ENCODE peak calls at places on chromosome 20, in seven cellular contexts. V is A549, L is ovary, T is heart left ventricle, I is sigmoid colon, R is IMR-90, K is adrenal gland. E is an unnamed sample.

GRCh38 chr20:36101201-36101600 is 53.3 kb upstream of the EPB41L1 start:
- DNase-seq in K (no peak), L (no peak), R (no peak), I (no peak), T (no peak), V (no peak), E (no peak)

GRCh38 chr20:2398453-2398852 is 17.8 kb downstream of the TGM6 start:
- DNase-seq in K (no peak), L (no peak), I (no peak), V (no peak), R (no peak), T (no peak), E (no peak)

GRCh38 chr20:11995750-11996567 is 78.3 kb downstream of the BTBD3 start:
- DNase-seq in T (no peak), L (no peak), K (no peak), R (peak), V (no peak), I (no peak), E (no peak)

GRCh38 chr20:39676857-39677351 is 714.8 kb downstream of the DHX35 start:
- DNase-seq in T (no peak), K (no peak), I (no peak), L (no peak), V (peak), R (peak), E (no peak)

GRCh38 chr20:1265916-1266166 is 253 bp upstream of the SNPH start:
- DNase-seq in K (no peak), L (no peak), T (no peak), I (no peak), R (no peak), V (no peak), E (no peak)

GRCh38 chr20:44887466-44887865 is 2.0 kb downstream of the YWHAB start:
- DNase-seq in I (no peak), L (no peak), R (no peak), K (no peak), T (no peak), V (no peak), E (no peak)

GRCh38 chr20:51579137-51579536 is 36.6 kb upstream of the NFATC2 start:
- DNase-seq in T (no peak), I (no peak), K (no peak), L (no peak), R (peak), V (no peak), E (no peak)

GRCh38 chr20:1867495-1868260 is 27.5 kb upstream of the SIRPA start:
- DNase-seq in V (no peak), L (no peak), R (no peak), T (no peak), K (no peak), I (no peak), E (no peak)

GRCh38 chr20:45341939-45342862 is 6.0 kb downstream of the SDC4 start:
- DNase-seq in K (peak), T (peak), L (peak), V (no peak), I (peak), R (peak), E (peak)

GRCh38 chr20:289693-290080 is 863 bp downstream of the C20orf96 start:
- DNase-seq in T (no peak), R (no peak), I (no peak), K (no peak), V (no peak), L (no peak), E (no peak)

GRCh38 chr20:19849341-19850189 is 91.5 kb downstream of the RIN2 start:
- DNase-seq in K (no peak), T (no peak), V (no peak), L (no peak), R (no peak), I (no peak), E (no peak)

GRCh38 chr20:42134265-42135098 is 516.3 kb upstream of the CHD6 start:
- DNase-seq in L (no peak), K (no peak), R (no peak), V (no peak), I (no peak), T (no peak), E (no peak)

GRCh38 chr20:51574248-51575033 is 31.9 kb upstream of the NFATC2 start:
- DNase-seq in V (no peak), I (no peak), K (no peak), T (no peak), L (no peak), R (no peak), E (no peak)

GRCh38 chr20:1298888-1299511 is 29.9 kb downstream of the SDCBP2 start:
- DNase-seq in L (no peak), K (no peak), T (no peak), I (peak), V (no peak), R (no peak), E (no peak)

GRCh38 chr20:48384147-48384818 is 443.5 kb downstream of the PREX1 start:
- DNase-seq in L (no peak), T (no peak), R (no peak), V (peak), K (no peak), I (no peak), E (no peak)

GRCh38 chr20:59006167-59006863 is 739 bp downstream of the CTSZ start:
- DNase-seq in V (no peak), K (peak), R (no peak), I (peak), T (peak), L (peak), E (peak)

GRCh38 chr20:21681932-21682318 is 23.5 kb upstream of the PAX1 start:
- DNase-seq in I (no peak), K (no peak), T (no peak), L (no peak), V (no peak), R (no peak), E (no peak)

GRCh38 chr20:43835944-43836540 is 78.6 kb upstream of the TOX2 start:
- DNase-seq in L (no peak), K (no peak), R (no peak), I (peak), T (no peak), V (no peak), E (no peak)

GRCh38 chr20:17835240-17835940 is 133.2 kb downstream of the SNX5 start:
- DNase-seq in V (peak), R (peak), K (peak), T (no peak), I (peak), L (no peak), E (no peak)

GRCh38 chr20:20711413-20711812 is 1.0 kb downstream of the RALGAPA2 start:
- DNase-seq in T (no peak), R (no peak), L (no peak), V (no peak), I (no peak), K (no peak), E (no peak)

GRCh38 chr20:54118220-54119001 is 48.0 kb upstream of the BCAS1 start:
- DNase-seq in V (peak), K (no peak), I (no peak), R (no peak), T (no peak), L (no peak), E (no peak)

GRCh38 chr20:24149175-24149574 is 160.6 kb upstream of the GGTLC1 start:
- DNase-seq in K (no peak), I (no peak), L (no peak), V (peak), R (no peak), T (no peak), E (no peak)

GRCh38 chr20:47747663-47748031 is 37.6 kb downstream of the SULF2 start:
- DNase-seq in R (no peak), T (no peak), L (no peak), I (no peak), V (no peak), K (no peak), E (no peak)

GRCh38 chr20:8654486-8654885 is 414.4 kb upstream of the PLCB4 start:
- DNase-seq in R (no peak), V (no peak), I (no peak), T (no peak), L (no peak), K (no peak), E (no peak)

GRCh38 chr20:35200255-35200654 is 26.2 kb upstream of the MMP24 start:
- DNase-seq in R (peak), V (no peak), T (no peak), K (no peak), L (no peak), I (no peak), E (no peak)

GRCh38 chr20:5996765-5997164 is 46.3 kb downstream of the MCM8 start:
- DNase-seq in L (no peak), I (no peak), K (no peak), R (no peak), T (no peak), V (peak), E (no peak)

GRCh38 chr20:55605594-55605993 is 399.7 kb downstream of the CBLN4 start:
- DNase-seq in R (no peak), I (no peak), K (no peak), L (no peak), T (no peak), V (no peak), E (no peak)

DNA sequence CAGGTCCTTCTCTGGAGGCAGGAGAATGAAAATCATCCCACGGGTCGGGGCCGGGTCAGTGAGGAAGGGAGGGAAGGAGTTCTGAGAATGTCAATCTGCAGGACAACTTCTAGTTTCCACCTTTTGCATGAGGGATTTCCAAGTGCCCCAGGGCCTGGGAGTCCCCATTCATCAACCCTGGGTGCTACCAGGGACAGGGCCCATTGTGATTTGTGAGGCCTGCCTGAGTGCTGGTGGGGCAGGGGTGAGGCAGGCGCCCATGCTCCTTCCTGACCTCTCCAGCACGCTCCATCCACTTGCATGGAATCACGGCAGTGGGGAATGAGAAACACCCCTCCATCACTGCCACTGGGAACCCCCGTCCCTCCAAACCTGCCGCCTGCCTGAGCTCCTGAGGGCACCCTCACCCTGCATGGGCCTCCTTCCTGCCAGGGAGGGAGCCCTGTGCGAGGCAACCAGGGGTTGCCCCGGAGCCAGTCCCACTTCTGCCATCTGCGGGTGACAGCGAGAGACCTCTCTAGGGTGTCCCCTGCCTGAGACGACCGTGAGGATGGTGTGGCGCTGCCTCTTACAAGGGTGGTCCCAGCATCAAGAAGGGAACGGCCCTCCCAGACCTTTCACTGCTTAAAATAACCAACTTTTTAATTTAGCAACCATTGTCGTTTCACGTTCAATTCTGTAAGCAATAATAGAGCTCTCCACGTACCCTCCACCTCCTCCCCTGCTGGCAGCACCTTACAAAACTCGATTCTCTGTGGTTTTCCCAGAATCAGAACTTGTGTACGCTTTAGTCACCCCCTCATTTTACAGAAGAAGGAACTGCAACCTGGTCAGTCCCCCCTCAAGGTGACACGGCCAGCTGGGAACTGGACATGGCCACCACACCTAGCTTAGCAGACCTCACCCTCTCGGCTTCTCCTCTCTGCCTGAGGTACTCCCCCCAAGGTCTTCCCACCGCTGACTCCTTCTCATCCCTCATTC is 28.6 kb downstream of the PMEPA1 start:
- DNase-seq in I (no peak), V (no peak), R (no peak), L (no peak), K (no peak), T (no peak), E (no peak)
- H3K27ac ChIP-seq in I (no peak), V (no peak), R (no peak), L (no peak), K (peak), T (no peak), E (no peak)

DNA sequence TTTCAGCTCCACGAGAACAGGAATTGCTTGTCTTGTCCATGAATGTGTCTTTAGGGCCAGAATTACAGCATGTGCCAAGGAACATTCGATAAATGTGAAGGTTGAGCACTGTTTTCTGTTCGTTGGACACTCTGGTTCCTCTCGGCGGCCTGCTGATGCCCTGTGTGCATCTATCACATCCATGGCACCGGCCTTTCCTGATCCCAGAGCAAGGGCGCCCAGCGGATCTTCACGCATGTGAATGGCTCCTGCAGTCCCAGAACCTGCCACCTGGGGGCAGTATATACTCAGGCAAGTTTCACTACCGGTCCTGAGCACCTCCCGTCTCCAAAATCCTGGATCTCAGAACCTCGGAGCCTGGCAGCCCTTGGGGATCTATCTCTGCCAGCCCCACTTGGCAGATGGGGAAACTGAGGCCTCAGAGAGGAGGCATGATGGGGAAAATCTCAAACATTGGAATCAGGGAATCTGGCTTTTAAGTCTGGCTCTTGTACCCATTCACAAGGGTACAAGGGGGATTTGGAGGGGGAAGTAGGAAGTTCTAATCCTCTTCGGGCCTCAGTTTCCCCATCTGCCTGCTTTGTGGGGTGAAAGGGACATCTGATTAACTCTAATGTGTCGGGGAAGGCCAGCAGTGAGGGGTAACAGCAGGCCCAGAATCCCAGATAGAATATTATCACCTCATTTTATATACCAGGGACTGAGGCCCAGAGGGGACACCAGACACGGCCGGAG is 4.3 kb upstream of the CEBPB start:
- DNase-seq in I (peak), L (peak), T (peak), K (peak), V (peak), R (peak), E (peak)
- TF ChIP-seq POLR2A in I (no peak), L (peak), T (no peak), K (no peak), V (no peak), R (peak), E (no peak)

GRCh38 chr20:25340380-25340779 is 50.3 kb downstream of the ABHD12 start:
- DNase-seq in T (no peak), V (no peak), K (no peak), R (no peak), I (no peak), L (no peak), E (no peak)
- H3K27ac ChIP-seq in T (no peak), V (no peak), K (no peak), R (no peak), I (no peak), L (no peak), E (no peak)

GRCh38 chr20:62134735-62135231 is 8.4 kb downstream of the PSMA7 start:
- DNase-seq in I (no peak), K (peak), T (no peak), V (no peak), R (peak), L (peak), E (peak)

GRCh38 chr20:62133864-62134263 is 9.3 kb downstream of the PSMA7 start:
- DNase-seq in T (no peak), I (no peak), R (no peak), V (no peak), K (no peak), L (no peak), E (no peak)

GRCh38 chr20:62136283-62137091 is 6.7 kb downstream of the PSMA7 start:
- DNase-seq in T (peak), K (peak), I (no peak), R (peak), L (peak), V (peak), E (no peak)

GRCh38 chr20:62137092-62137384 is 6.2 kb downstream of the PSMA7 start:
- DNase-seq in I (no peak), K (no peak), L (no peak), T (no peak), R (no peak), V (no peak), E (no peak)

GRCh38 chr20:62135573-62136266 is 7.5 kb downstream of the PSMA7 start:
- DNase-seq in R (no peak), K (no peak), I (no peak), V (no peak), L (no peak), T (no peak), E (no peak)
- TF ChIP-seq POLR2A in R (peak), K (no peak), I (no peak), V (no peak), L (no peak), T (no peak), E (no peak)

GRCh38 chr20:33815671-33816070 is 4.5 kb downstream of the CHMP4B start:
- DNase-seq in R (no peak), T (no peak), L (no peak), I (no peak), K (no peak), V (no peak), E (no peak)
- H3K27ac ChIP-seq in R (no peak), T (no peak), L (no peak), I (no peak), K (no peak), V (no peak), E (no peak)

GRCh38 chr20:40710608-40711007 is 21.6 kb upstream of the MAFB start:
- DNase-seq in I (no peak), L (no peak), V (no peak), R (no peak), K (no peak), T (no peak), E (no peak)
- TF ChIP-seq POLR2A in I (no peak), L (no peak), V (no peak), R (no peak), K (no peak), T (no peak), E (no peak)

GRCh38 chr20:3681352-3681930 is 369 bp downstream of the ADAM33 start:
- DNase-seq in I (peak), L (no peak), V (no peak), K (no peak), R (no peak), T (no peak), E (no peak)
- H3K27ac ChIP-seq in I (peak), L (peak), V (no peak), K (no peak), R (no peak), T (peak), E (no peak)

GRCh38 chr20:62860924-62861691 is 514 bp downstream of the TCFL5 start:
- DNase-seq in R (no peak), V (peak), L (peak), K (peak), I (no peak), T (no peak), E (no peak)
- TF ChIP-seq POLR2A in R (no peak), V (no peak), L (no peak), K (no peak), I (no peak), T (no peak), E (no peak)

DNA sequence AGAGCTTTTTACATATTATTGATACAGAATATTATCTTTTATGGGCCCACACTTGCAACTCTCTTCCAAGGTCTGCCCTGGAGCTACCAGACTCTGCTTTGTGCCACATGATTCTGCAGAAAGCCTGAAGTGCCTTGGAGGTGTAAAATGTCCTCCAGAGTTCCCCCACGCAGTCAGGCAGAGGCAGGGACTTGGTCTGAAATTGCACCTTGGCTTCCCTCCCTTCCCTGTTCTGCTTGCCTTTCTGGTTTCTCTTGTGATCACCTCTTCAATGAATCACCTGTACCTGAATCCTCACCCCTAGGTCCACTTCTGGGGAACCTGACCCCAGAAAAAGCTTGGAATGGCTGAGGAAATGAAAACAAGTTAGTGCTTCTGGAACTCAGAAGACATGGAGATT is 43.0 kb upstream of the TGM2 start:
- DNase-seq in I (no peak), R (no peak), T (no peak), K (no peak), L (no peak), V (no peak), E (peak)
- H3K27ac ChIP-seq in I (no peak), R (no peak), T (peak), K (no peak), L (no peak), V (peak), E (no peak)

E was measured in right lobe of liver.